ENCODE peak calls at places on chromosomes 5 and 9, in nine cellular contexts. U is spleen; A is dorsolateral prefrontal cortex; G is PC-9; P is transverse colon; B is heart left ventricle; I is cardiac muscle cell; O is AG04450; Y is CD4-positive, CD25-positive, alpha-beta regulatory T cell. E is an unnamed sample. For H3K27me3, the result is how much of the 10 kb centered on the place peaks cover.

GRCh38 chr9:2145746-2146145 is 130.6 kb downstream of the SMARCA2 start:
- DNase-seq in I (no peak), G (no peak), P (no peak), O (no peak), U (no peak), A (no peak), Y (no peak), B (no peak), E (no peak)

GRCh38 chr5:10310073-10310779 is 2.5 kb upstream of the CMBL start:
- DNase-seq in B (no peak), P (peak), U (no peak), A (no peak), O (no peak), G (peak), Y (no peak), I (no peak), E (no peak)

GRCh38 chr9:114448706-114449105 is 56.6 kb downstream of the WHRN start:
- DNase-seq in I (no peak), P (no peak), A (no peak), G (peak), O (no peak), Y (no peak), B (no peak), U (no peak), E (no peak)

GRCh38 chr5:54909911-54910870 is 75.2 kb downstream of the ESM1 start:
- DNase-seq in G (no peak), P (no peak), B (no peak), O (peak), I (no peak), A (no peak), Y (no peak), U (no peak), E (no peak)

GRCh38 chr5:96624631-96625030 is 37.5 kb upstream of the CAST start:
- DNase-seq in G (no peak), Y (no peak), U (no peak), B (no peak), P (no peak), A (no peak), O (no peak), I (no peak), E (no peak)

GRCh38 chr5:9686211-9686610 is 56.1 kb upstream of the TAS2R1 start:
- DNase-seq in G (no peak), U (no peak), O (peak), Y (no peak), B (no peak), I (no peak), P (no peak), A (no peak), E (no peak)

GRCh38 chr9:95511952-95512750 is 4.6 kb downstream of the PTCH1 start:
- DNase-seq in I (peak), O (no peak), P (no peak), Y (no peak), A (no peak), U (no peak), G (no peak), B (no peak), E (peak)

GRCh38 chr9:20314981-20315380 is 307.3 kb downstream of the MLLT3 start:
- DNase-seq in Y (no peak), I (no peak), G (no peak), U (no peak), B (no peak), P (no peak), O (no peak), A (no peak), E (no peak)

GRCh38 chr5:82707741-82708140 is 369.5 kb downstream of the TMEM167A start:
- DNase-seq in A (no peak), P (no peak), Y (no peak), G (no peak), O (no peak), I (no peak), U (no peak), B (no peak), E (no peak)

GRCh38 chr5:151614565-151614964 is 23.4 kb upstream of the FAT2 start:
- DNase-seq in P (no peak), G (no peak), O (no peak), A (no peak), I (no peak), B (no peak), Y (no peak), U (no peak), E (no peak)

GRCh38 chr5:136517755-136518154 is 152.4 kb upstream of the TRPC7 start:
- DNase-seq in U (no peak), B (no peak), I (no peak), A (no peak), Y (no peak), P (no peak), O (no peak), G (no peak), E (no peak)

DNA sequence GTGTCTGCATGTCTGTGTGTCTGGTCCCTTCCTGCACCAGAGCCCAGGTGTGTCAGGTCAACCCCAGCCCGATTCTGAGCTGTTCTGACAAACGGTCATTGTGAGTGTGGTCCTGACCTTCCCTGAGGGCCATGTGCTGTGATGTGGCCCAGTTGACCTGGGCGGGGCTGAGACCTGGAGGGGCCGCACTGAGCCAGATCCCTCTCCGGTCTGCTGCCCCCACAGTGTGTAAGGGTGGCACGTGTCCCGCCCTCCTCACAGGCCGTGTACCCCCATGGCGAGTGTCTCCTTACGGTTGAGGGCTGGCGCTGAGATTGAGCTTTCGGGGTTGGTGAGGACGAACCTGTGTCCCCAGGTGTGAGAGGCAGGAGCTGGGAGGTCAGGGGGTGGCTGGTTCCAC is 136.5 kb downstream of the MRPL36 start:
- DNase-seq in P (no peak), Y (no peak), B (no peak), G (no peak), A (no peak), I (no peak), U (no peak), O (no peak), E (no peak)
- H3K27me3 ChIP-seq in P (half or more), Y (under half), B (under half), G (half or more), A (under half), I (under half), U (under half), O (under half), E (under half)

DNA sequence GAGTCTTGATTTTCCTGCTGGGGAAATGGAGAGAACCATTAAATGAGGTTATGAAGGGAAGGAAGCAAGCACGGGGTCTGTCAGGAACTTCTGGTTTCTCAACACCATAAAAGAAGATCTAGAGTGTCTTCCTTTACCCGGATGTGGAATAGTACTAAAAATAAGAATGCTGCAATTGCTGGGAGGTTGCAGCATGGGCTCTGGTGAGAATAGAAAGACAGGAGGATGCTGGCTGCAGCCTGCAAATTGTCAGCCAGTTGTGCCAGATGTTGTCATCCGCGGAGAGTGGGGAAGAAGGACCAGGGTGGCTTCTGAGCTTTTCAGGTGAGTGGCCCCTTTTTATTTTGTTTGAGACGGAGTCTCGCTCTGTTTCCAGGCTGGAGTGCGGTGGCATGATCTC is 69.3 kb upstream of the STC2 start:
- DNase-seq in G (no peak), O (no peak), I (no peak), A (no peak), Y (no peak), P (no peak), B (no peak), U (no peak), E (no peak)
- H3K27ac ChIP-seq in G (no peak), O (no peak), I (no peak), A (no peak), Y (no peak), P (no peak), B (no peak), U (no peak), E (no peak)

DNA sequence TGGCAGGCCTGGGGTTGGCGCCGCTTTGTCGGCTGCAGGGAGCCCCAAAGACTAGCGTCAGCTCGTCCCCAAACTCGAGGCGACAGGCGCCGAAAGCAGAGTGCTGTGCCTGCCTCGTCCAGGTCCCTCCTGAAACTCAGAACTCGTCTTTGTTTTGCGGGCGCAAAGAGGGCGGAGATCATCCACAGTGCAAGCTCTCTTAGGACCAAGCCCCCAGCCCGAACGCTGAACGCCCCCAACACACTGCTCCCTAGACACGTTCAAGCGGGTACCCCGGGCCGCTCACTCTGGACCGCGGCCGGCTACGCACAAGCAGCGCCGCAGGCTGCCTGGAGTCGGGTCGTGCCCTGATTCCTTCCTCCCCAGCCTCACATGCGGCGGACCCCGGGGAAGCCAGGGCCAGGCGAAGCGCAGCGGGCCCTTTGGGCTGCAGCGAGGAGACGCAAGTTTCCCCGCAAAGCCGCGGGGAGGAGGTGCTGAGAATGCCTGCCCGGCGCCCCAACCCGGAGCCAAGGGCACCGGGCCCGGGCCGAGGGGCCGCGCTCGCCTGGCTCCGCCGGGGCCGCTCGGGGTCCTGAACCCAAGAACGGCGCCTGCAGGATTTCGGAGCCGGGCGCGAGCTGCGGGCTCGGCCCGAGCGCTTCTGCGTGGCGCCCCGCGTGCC is 852 bp downstream of the FSTL4 start:
- DNase-seq in P (no peak), U (no peak), A (peak), G (no peak), Y (no peak), O (no peak), I (peak), B (no peak), E (peak)
- H3K27me3 ChIP-seq in P (half or more), U (under half), A (under half), G (under half), Y (under half), O (under half), I (half or more), B (under half), E (under half)

GRCh38 chr5:90166816-90167215 is 242.7 kb downstream of the CETN3 start:
- DNase-seq in P (no peak), Y (no peak), B (no peak), G (no peak), I (no peak), A (no peak), O (no peak), U (no peak), E (no peak)

GRCh38 chr5:90168399-90168798 is 241.2 kb downstream of the CETN3 start:
- DNase-seq in P (no peak), I (no peak), A (no peak), U (no peak), O (no peak), B (no peak), Y (no peak), G (no peak), E (no peak)

GRCh38 chr5:90173299-90174030 is 236.1 kb downstream of the CETN3 start:
- DNase-seq in A (no peak), U (no peak), G (no peak), P (no peak), I (no peak), O (no peak), Y (no peak), B (no peak), E (no peak)

GRCh38 chr5:90169078-90169477 is 240.5 kb downstream of the CETN3 start:
- DNase-seq in Y (no peak), G (no peak), B (peak), U (no peak), P (no peak), A (no peak), I (no peak), O (no peak), E (no peak)

DNA sequence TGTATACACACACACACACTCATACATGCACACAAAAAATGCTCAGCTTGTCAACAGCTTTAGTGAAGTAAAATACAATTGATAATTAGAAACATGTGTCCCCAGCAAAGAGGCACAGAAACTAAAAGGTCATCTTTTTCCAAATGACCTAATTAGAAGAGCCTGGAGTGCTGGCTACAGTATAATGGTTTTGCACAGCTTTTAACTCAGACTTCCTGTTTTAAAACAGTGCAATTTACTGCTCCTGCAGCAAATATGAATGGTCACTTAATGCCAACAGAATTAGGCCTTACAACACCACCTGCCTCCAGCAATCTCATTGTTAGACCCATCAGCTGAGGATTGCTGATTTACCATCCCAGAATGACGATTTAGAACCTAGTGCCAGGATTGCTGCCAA is 239.3 kb downstream of the CETN3 start:
- DNase-seq in I (no peak), B (no peak), P (no peak), U (no peak), O (no peak), A (no peak), G (no peak), Y (no peak), E (no peak)
- H3K27ac ChIP-seq in I (no peak), B (no peak), P (no peak), U (no peak), O (no peak), A (no peak), G (no peak), Y (no peak), E (no peak)

DNA sequence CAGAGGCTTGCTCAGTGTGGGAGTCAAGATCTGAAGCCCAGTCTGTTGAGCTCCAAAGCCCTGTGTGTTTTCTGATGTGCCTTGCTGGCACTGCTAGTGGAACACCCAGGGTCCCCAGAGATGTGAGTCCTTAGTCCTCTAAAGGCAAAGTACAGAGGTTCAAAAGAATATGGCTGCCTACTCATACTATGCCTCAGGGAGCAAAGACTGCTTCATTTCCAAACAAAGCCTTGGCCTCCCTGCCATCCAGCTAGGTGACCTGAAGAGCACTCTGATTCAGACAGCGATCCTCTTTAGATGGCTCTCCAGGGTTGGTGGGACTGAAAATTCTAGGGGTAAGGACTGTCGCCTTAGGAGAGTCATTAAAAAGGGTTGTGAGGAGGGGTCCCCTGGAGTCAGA is 2.0 kb downstream of the PRLR start:
- DNase-seq in P (no peak), O (no peak), Y (no peak), U (no peak), I (no peak), B (no peak), G (no peak), A (no peak), E (no peak)
- H3K27me3 ChIP-seq in P (under half), O (under half), Y (under half), U (under half), I (under half), B (under half), G (half or more), A (under half), E (half or more)

E was measured in WERI-Rb-1.